ENCODE peak calls at places on chromosome 9, in five cellular contexts. M is cardiac muscle cell; U is Calu3; W is fibroblast of the aortic adventitia; P is CD4-positive, alpha-beta T cell. G is an unnamed sample.

GRCh38 chr9:110623462-110624025 is 44.0 kb upstream of the SVEP1 start:
- DNase-seq in W (peak; percentile 83), P (no peak), M (peak; percentile 73), U (peak; percentile 41), G (no peak)

GRCh38 chr9:109247228-109247627 is 73.6 kb downstream of the EPB41L4B start:
- DNase-seq in W (no peak), U (no peak), P (no peak), M (no peak), G (no peak)

GRCh38 chr9:96382175-96382574 is 1.3 kb downstream of the SLC35D2 start:
- DNase-seq in U (no peak), P (no peak), M (no peak), W (peak; percentile 23), G (no peak)

GRCh38 chr9:97411789-97412627 is at the start of gene TDRD7:
- DNase-seq in U (peak; percentile 81), W (peak; percentile 77), P (peak; percentile 95), M (peak; percentile 89), G (peak; percentile 92)

GRCh38 chr9:93953492-93954435 is 1.4 kb downstream of the BARX1 start:
- DNase-seq in W (no peak), M (no peak), U (no peak), P (no peak), G (no peak)

GRCh38 chr9:14251146-14252071 is 62.5 kb downstream of the NFIB start:
- DNase-seq in U (peak; percentile 76), M (no peak), W (peak; percentile 94), P (no peak), G (no peak)

GRCh38 chr9:96688745-96689464 is 33.8 kb upstream of the PRXL2C start:
- DNase-seq in W (no peak), M (no peak), U (no peak), P (no peak), G (no peak)

GRCh38 chr9:132451276-132451675 is 41.3 kb downstream of the CFAP77 start:
- DNase-seq in M (no peak), W (no peak), U (no peak), P (no peak), G (peak; percentile 64)

GRCh38 chr9:105359899-105360298 is 87.9 kb upstream of the FSD1L start:
- DNase-seq in U (no peak), M (no peak), P (no peak), W (no peak), G (no peak)

GRCh38 chr9:78044189-78044588 is 12.6 kb upstream of the GNAQ start:
- DNase-seq in W (no peak), P (no peak), M (no peak), U (no peak), G (no peak)

GRCh38 chr9:137454145-137454505 is 5.0 kb downstream of the NSMF start:
- DNase-seq in W (peak; percentile 17), M (peak; percentile 53), U (no peak), P (no peak), G (peak; percentile 59)

GRCh38 chr9:69364510-69365150 is 39.6 kb downstream of the ENTREP1 start:
- DNase-seq in U (no peak), W (no peak), M (no peak), P (no peak), G (no peak)

GRCh38 chr9:91160181-91160580 is 201.5 kb downstream of the AUH start:
- DNase-seq in P (no peak), U (no peak), M (no peak), W (no peak), G (no peak)

GRCh38 chr9:71966601-71967000 is 55.2 kb downstream of the C9orf85 start:
- DNase-seq in U (no peak), P (no peak), M (no peak), W (no peak), G (no peak)

GRCh38 chr9:134626141-134626423 is 15.5 kb upstream of the COL5A1 start:
- DNase-seq in U (no peak), P (no peak), W (no peak), M (no peak), G (no peak)
- TF ChIP-seq CTCF in U (no peak), P (no peak), W (no peak), M (no peak), G (no peak)

GRCh38 chr9:122159925-122160246 is 178 bp downstream of the MORN5 start:
- DNase-seq in U (no peak), M (no peak), W (no peak), P (no peak), G (no peak)

GRCh38 chr9:122162415-122162814 is 2.7 kb downstream of the MORN5 start:
- DNase-seq in U (no peak), W (no peak), P (no peak), M (no peak), G (no peak)

GRCh38 chr9:122159026-122159924 is at the start of the genes MORN5 and NDUFA8:
- DNase-seq in M (peak; percentile 98), W (peak; percentile 95), P (peak; percentile 95), U (peak; percentile 94), G (peak; percentile 95)

GRCh38 chr9:122158202-122158601 is 1.4 kb downstream of the NDUFA8 start:
- DNase-seq in U (no peak), M (peak; percentile 24), P (no peak), W (peak; percentile 52), G (no peak)
- TF ChIP-seq CTCF in U (no peak), M (peak; percentile 55), P (no peak), W (peak; percentile 69), G (peak; percentile 20)

GRCh38 chr9:121222524-121223171 is 21.0 kb upstream of the RAB14 start:
- DNase-seq in P (no peak), M (peak; percentile 60), W (peak; percentile 76), U (no peak), G (no peak)
- TF ChIP-seq CTCF in P (peak; percentile 42), M (peak; percentile 84), W (peak; percentile 79), U (peak; percentile 52), G (peak; percentile 70)

DNA sequence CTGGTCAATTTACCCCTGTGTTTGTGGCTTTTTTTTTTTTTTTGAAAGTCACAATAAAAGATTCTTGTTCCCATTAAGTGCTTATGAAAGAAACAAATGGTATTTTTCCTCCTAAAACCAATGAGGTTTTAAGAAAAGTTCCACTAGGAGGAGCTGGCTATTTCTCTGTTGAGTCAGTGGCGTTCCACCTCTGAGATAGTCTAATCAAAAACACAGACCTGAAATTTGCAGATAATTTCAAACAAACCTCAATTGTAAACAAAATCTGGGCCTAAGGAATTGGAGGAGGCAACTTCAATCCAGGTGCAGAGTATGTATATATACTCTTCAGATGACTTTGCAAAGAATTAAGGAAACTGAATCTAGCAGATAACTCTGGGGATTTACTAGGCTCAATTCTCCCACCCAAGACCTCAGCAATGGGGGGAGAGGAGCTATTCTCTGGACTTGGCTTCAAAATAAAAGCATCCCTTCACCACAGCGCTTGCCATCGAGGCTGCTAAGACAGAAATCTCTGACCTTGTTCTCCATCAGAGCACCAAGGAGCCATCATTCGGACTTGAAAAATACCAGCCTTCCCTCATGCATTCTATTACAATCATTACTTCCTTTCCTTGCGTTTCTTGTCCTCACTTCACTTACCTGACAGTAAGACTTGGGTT is 52.4 kb downstream of the FANCC start:
- DNase-seq in P (no peak), M (peak; percentile 17), W (peak; percentile 68), U (no peak), G (no peak)
- TF ChIP-seq CTCF in P (peak; percentile 27), M (peak; percentile 58), W (peak; percentile 69), U (no peak), G (no peak)

DNA sequence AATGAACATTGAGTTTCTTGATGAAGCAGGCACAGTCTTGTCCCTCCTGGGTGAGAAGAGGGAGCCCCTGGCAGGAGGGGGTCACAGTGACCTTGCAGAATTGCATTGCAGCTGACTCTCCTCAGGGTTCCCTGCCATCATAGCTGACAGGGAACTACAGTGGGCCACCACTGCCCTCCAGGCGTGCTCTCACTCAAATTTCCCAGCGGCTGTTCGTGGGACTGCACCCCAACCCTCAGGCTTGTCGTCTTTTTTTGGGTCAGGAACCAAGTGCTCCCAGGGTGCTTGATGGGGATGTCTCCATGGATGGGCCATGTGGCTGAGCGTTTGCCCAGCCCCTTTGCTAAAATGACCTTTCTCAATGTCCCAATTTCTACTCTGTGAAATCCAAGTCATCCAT is 215.8 kb downstream of the MELK start:
- DNase-seq in M (peak; percentile 29), U (no peak), W (no peak), P (no peak), G (no peak)
- TF ChIP-seq CTCF in M (peak; percentile 37), U (no peak), W (peak; percentile 60), P (peak; percentile 19), G (no peak)